ENCODE peak calls at places on chromosomes 7 and 10, in six cellular contexts. U is Panc1, Y is H9, V is upper lobe of right lung, Q is tibial artery, N is uterus. H is an unnamed sample. For H3K4me1, the result is how much of the 10 kb centered on the place peaks cover.

GRCh38 chr10:89373916-89374711 is 3.7 kb upstream of the IFIT1B start:
- DNase-seq in N (peak), Q (peak), Y (no peak), U (peak), V (no peak), H (peak)

GRCh38 chr7:22672892-22673637 is 53.9 kb upstream of the IL6 start:
- DNase-seq in N (no peak), Q (no peak), U (peak), V (no peak), Y (no peak), H (no peak)

GRCh38 chr7:143316492-143316891 is 581 bp downstream of the CLCN1 start:
- DNase-seq in Q (no peak), N (no peak), U (no peak), Y (no peak), V (no peak), H (no peak)

GRCh38 chr7:17302575-17303142 is 4.2 kb downstream of the AHR start:
- DNase-seq in Q (no peak), Y (no peak), N (no peak), V (no peak), U (no peak), H (no peak)

GRCh38 chr10:93461807-93462178 is 20.3 kb downstream of the MYOF start:
- DNase-seq in U (no peak), Y (no peak), Q (no peak), N (no peak), V (no peak), H (no peak)

GRCh38 chr7:142482899-142483658 is 225.2 kb upstream of the PRSS58 start:
- DNase-seq in Y (peak), N (no peak), Q (no peak), V (no peak), U (no peak), H (no peak)

GRCh38 chr10:43193496-43194080 is 55.3 kb downstream of the CSGALNACT2 start:
- DNase-seq in N (no peak), V (peak), Y (no peak), Q (no peak), U (no peak), H (no peak)

GRCh38 chr7:27158436-27159277 is 2.2 kb upstream of the HOXA7 start:
- DNase-seq in U (no peak), N (peak), Q (peak), Y (peak), V (peak), H (no peak)

GRCh38 chr10:26448706-26449435 is 10.7 kb downstream of the APBB1IP start:
- DNase-seq in V (no peak), N (no peak), U (no peak), Q (no peak), Y (no peak), H (no peak)

GRCh38 chr7:9488555-9488954 is 1055.1 kb downstream of the NXPH1 start:
- DNase-seq in V (no peak), U (no peak), Y (no peak), N (no peak), Q (no peak), H (no peak)

GRCh38 chr10:112143420-112143819 is 40.1 kb downstream of the GPAM start:
- DNase-seq in Y (no peak), Q (no peak), V (no peak), N (no peak), U (no peak), H (no peak)

GRCh38 chr7:28078036-28078901 is 102.3 kb downstream of the JAZF1 start:
- DNase-seq in Q (no peak), V (no peak), U (no peak), Y (no peak), N (no peak), H (no peak)

GRCh38 chr7:34457329-34457728 is 200.7 kb upstream of the NPSR1 start:
- DNase-seq in Y (peak), Q (no peak), V (no peak), N (no peak), U (no peak), H (no peak)

GRCh38 chr10:4693967-4694366 is 132.0 kb upstream of the AKR1E2 start:
- DNase-seq in U (no peak), Q (no peak), V (no peak), Y (no peak), N (no peak), H (no peak)

GRCh38 chr7:131212114-131212513 is 115.6 kb upstream of the MKLN1 start:
- DNase-seq in Q (no peak), U (no peak), N (no peak), Y (peak), V (no peak), H (no peak)

GRCh38 chr7:143884978-143885559 is 16.9 kb downstream of the TCAF1 start:
- DNase-seq in N (peak), V (no peak), U (no peak), Q (no peak), Y (peak), H (peak)

GRCh38 chr7:77354484-77354883 is 61.7 kb downstream of the GSAP start:
- DNase-seq in N (no peak), U (no peak), Q (no peak), V (no peak), Y (no peak), H (no peak)

GRCh38 chr10:5817322-5818047 is 4.3 kb upstream of the GDI2 start:
- DNase-seq in N (no peak), U (no peak), V (no peak), Y (no peak), Q (no peak), H (no peak)

GRCh38 chr7:82110146-82110823 is 333.3 kb downstream of the CACNA2D1 start:
- DNase-seq in U (no peak), V (no peak), Q (no peak), Y (no peak), N (no peak), H (no peak)

GRCh38 chr10:88989824-88990527 is 622 bp upstream of the FAS start:
- DNase-seq in N (peak), Q (no peak), U (no peak), Y (no peak), V (no peak), H (no peak)

GRCh38 chr10:120209124-120209523 is 247.9 kb upstream of the PLPP4 start:
- DNase-seq in V (no peak), N (no peak), Q (no peak), U (no peak), Y (no peak), H (no peak)

GRCh38 chr10:33791295-33791694 is 456.8 kb upstream of the NRP1 start:
- DNase-seq in Q (no peak), N (no peak), V (no peak), U (no peak), Y (no peak), H (no peak)

GRCh38 chr10:3350790-3351364 is 178.3 kb upstream of the PITRM1 start:
- DNase-seq in N (no peak), V (no peak), Y (no peak), U (no peak), Q (no peak), H (no peak)

GRCh38 chr10:29760139-29760538 is 125.4 kb upstream of the SVIL start:
- DNase-seq in U (no peak), Y (no peak), Q (no peak), N (no peak), V (no peak), H (no peak)

GRCh38 chr7:44060091-44060947 is 5.0 kb downstream of the PGAM2 start:
- DNase-seq in N (no peak), V (peak), U (no peak), Y (no peak), Q (peak), H (no peak)
- H3K4me1 ChIP-seq in N (under half), V (under half), U (under half), Y (under half), Q (under half), H (under half)

GRCh38 chr7:92747041-92747835 is 89.1 kb downstream of the CDK6 start:
- DNase-seq in V (no peak), N (no peak), Y (no peak), Q (no peak), U (no peak), H (no peak)
- H3K27ac ChIP-seq in V (no peak), N (no peak), Y (no peak), Q (no peak), U (peak), H (no peak)

GRCh38 chr7:33128990-33129805 is at the start of gene BBS9:
- DNase-seq in U (peak), Q (peak), Y (peak), V (peak), N (peak), H (peak)
- TF ChIP-seq CTCF in U (no peak), Q (no peak), Y (no peak), V (no peak), N (no peak), H (no peak)

GRCh38 chr7:48090095-48090805 is 1.2 kb downstream of the UPP1 start:
- DNase-seq in Y (peak), V (peak), N (no peak), Q (no peak), U (no peak), H (peak)
- H3K4me1 ChIP-seq in Y (under half), V (under half), N (under half), Q (under half), U (half or more), H (under half)

DNA sequence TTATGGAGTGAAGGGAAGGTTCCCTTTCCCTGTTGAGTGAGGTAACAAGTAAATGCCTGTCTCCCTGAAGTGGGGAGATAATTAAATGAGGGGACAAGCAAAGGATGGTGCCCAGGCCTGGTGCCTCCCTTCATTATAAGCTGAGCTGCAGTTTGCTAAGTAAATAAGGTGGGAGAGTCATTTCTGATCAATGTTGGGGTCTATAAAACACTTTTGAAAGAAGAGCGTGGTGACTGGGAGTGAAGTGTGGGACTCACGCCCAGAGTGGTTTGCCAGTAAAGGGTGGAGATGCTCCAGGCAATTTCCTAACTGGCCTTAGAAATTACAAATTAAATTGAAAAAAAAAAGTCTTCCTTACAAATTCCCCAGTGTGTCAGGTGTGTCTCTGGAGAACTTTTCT is 9.6 kb upstream of the GPR15LG start:
- DNase-seq in Y (no peak), V (no peak), U (no peak), Q (no peak), N (no peak), H (no peak)
- H3K27ac ChIP-seq in Y (no peak), V (no peak), U (no peak), Q (no peak), N (no peak), H (no peak)

GRCh38 chr10:71124921-71125748 is 87.2 kb upstream of the UNC5B start:
- DNase-seq in Q (no peak), N (no peak), Y (no peak), V (no peak), U (no peak), H (peak)
- TF ChIP-seq CTCF in Q (no peak), N (no peak), Y (no peak), V (no peak), U (no peak), H (no peak)

DNA sequence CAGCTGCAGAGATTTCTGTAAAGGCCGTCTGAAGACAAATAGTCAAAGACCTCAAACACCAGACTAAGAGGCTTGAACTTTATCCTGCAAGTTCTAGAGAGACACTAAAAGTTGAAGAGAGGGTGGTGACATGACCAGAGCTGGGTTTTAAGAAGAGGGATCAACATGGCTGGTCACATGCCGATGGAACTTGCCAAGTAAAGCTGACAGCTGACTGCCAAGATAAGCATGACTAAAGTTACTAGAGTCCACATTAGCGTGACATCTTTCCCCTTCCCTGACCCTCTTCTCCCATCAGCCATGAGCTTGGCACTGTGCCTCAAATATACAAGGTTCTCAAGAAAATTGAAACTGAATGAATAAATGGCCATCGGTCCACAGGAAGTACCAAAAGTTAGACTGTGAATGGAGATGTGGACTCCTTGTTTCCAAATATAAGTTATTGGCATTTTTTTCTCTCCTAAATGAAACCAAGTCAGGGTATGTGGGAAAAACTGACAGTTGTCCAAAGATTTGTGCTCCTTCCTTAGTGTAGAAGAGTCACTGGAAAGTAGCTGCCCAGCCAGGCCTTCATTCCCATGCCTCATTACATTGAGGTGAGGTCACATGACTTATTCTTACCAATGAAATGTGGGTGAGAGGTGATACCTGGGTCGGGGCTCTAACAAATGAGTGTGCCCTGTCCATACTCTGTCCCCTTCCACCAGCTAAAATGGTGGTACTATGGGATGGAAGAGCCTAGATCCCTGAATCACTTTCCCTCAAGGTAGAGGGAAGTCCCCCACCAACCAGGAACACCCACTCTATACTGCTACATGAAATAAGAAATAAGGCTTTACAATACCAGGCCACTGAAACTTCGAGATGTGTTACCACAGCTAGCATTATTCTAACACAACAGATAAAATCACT is 24.4 kb downstream of the XPNPEP1 start:
- DNase-seq in U (no peak), V (no peak), N (no peak), Y (no peak), Q (peak), H (peak)
- H3K4me1 ChIP-seq in U (under half), V (half or more), N (under half), Y (under half), Q (half or more), H (half or more)